ENCODE peak calls at places on chromosomes 1 and 21, in seven cellular contexts. A is nucleus accumbens, X is heart right ventricle, N is Right ventricle myocardium superior, F is RCC 7860, V is esophagus squamous epithelium, E is foreskin melanocyte. O is an unnamed sample.

GRCh38 chr1:225834417-225835329 is 24.7 kb downstream of the EPHX1 start:
- DNase-seq in A (no peak), V (no peak), F (no peak), N (peak; percentile 75), X (peak; percentile 68), E (no peak), O (peak; percentile 80)

GRCh38 chr1:2582401-2582800 is 4.2 kb upstream of the PRXL2B start:
- DNase-seq in X (no peak), A (no peak), F (no peak), V (no peak), N (peak; percentile 9), E (no peak), O (no peak)

GRCh38 chr1:93437976-93438605 is 9.8 kb upstream of the FNBP1L start:
- DNase-seq in A (no peak), X (no peak), N (no peak), E (no peak), V (no peak), F (peak; percentile 60), O (no peak)

GRCh38 chr1:231192620-231193163 is 30.8 kb downstream of the TRIM67 start:
- DNase-seq in V (no peak), A (peak; percentile 48), E (peak; percentile 84), X (peak; percentile 73), F (peak; percentile 99), N (peak; percentile 59), O (peak; percentile 93)

GRCh38 chr1:171389176-171389575 is 75.2 kb downstream of the FMO4 start:
- DNase-seq in V (no peak), A (no peak), N (no peak), X (no peak), E (no peak), F (no peak), O (no peak)

GRCh38 chr21:34280389-34280795 is 83.4 kb upstream of the KCNE2 start:
- DNase-seq in A (no peak), E (peak; percentile 47), N (peak; percentile 71), X (no peak), F (no peak), V (no peak), O (peak; percentile 71)

GRCh38 chr21:38787461-38788274 is 18.1 kb upstream of the ETS2 start:
- DNase-seq in E (no peak), X (no peak), A (no peak), N (no peak), V (no peak), F (peak; percentile 97), O (peak; percentile 88)

GRCh38 chr1:168360151-168360550 is 79.5 kb downstream of the TBX19 start:
- DNase-seq in A (no peak), N (no peak), E (no peak), F (no peak), X (no peak), V (no peak), O (no peak)

GRCh38 chr1:201718346-201719202 is 110.4 kb upstream of the IPO9 start:
- DNase-seq in F (no peak), N (no peak), V (no peak), A (no peak), X (no peak), E (no peak), O (no peak)

GRCh38 chr1:169650551-169650950 is 20.6 kb upstream of the SELP start:
- DNase-seq in E (no peak), X (no peak), A (no peak), F (no peak), V (no peak), N (no peak), O (no peak)

GRCh38 chr1:183241446-183241845 is 55.4 kb downstream of the LAMC2 start:
- DNase-seq in A (no peak), N (no peak), X (no peak), F (no peak), E (no peak), V (no peak), O (no peak)

GRCh38 chr1:41537257-41537656 is 52.8 kb upstream of the EDN2 start:
- DNase-seq in V (no peak), A (no peak), X (no peak), F (no peak), N (no peak), E (no peak), O (peak; percentile 68)

GRCh38 chr1:232725303-232726047 is 79.7 kb upstream of the MAP10 start:
- DNase-seq in X (no peak), N (no peak), A (no peak), F (no peak), E (no peak), V (no peak), O (no peak)

GRCh38 chr21:43913928-43914327 is 48.9 kb downstream of the AGPAT3 start:
- DNase-seq in F (no peak), A (no peak), V (no peak), X (peak; percentile 61), E (peak; percentile 25), N (no peak), O (peak; percentile 78)